ENCODE peak calls at places on chromosome 9, in seven cellular contexts. O is right lobe of liver, B is H54, I is prostate gland, L is GM12878, K is gastrocnemius medialis, W is sigmoid colon. N is an unnamed sample.

GRCh38 chr9:73613092-73613701 is 461.5 kb downstream of the ANXA1 start:
- DNase-seq in W (no peak), B (no peak), O (no peak), K (no peak), L (no peak), I (no peak), N (no peak)

GRCh38 chr9:124047106-124047716 is 35.6 kb downstream of the LHX2 start:
- DNase-seq in K (no peak), O (no peak), W (no peak), I (no peak), L (no peak), B (no peak), N (no peak)

GRCh38 chr9:37172511-37172910 is 52.1 kb downstream of the ZCCHC7 start:
- DNase-seq in L (no peak), I (no peak), W (no peak), O (no peak), B (no peak), K (no peak), N (no peak)

GRCh38 chr9:109440117-109440515 is 58.0 kb downstream of the PTPN3 start:
- DNase-seq in L (no peak), I (no peak), K (no peak), W (no peak), B (no peak), O (no peak), N (no peak)

GRCh38 chr9:82588801-82589200 is 474.1 kb downstream of the RASEF start:
- DNase-seq in I (no peak), K (no peak), B (no peak), W (no peak), O (no peak), L (no peak), N (no peak)

GRCh38 chr9:15253197-15253596 is 53.8 kb downstream of the TTC39B start:
- DNase-seq in L (no peak), O (no peak), W (no peak), I (no peak), K (no peak), B (no peak), N (no peak)

GRCh38 chr9:128689820-128690683 is 1.0 kb downstream of the SET start:
- DNase-seq in L (no peak), K (no peak), W (peak; percentile 76), I (peak; percentile 38), O (peak; percentile 60), B (peak; percentile 77), N (peak; percentile 70)

GRCh38 chr9:37370968-37371563 is 51.4 kb upstream of the GRHPR start:
- DNase-seq in W (no peak), K (no peak), L (peak; percentile 98), I (no peak), B (no peak), O (no peak), N (no peak)

GRCh38 chr9:94973491-94973941 is 247.0 kb downstream of the AOPEP start:
- DNase-seq in O (no peak), B (no peak), L (no peak), W (no peak), K (no peak), I (no peak), N (no peak)

GRCh38 chr9:68706579-68707201 is 1.6 kb downstream of the PIP5K1B start:
- DNase-seq in K (no peak), L (peak; percentile 63), B (no peak), O (no peak), W (no peak), I (no peak), N (no peak)

GRCh38 chr9:89349607-89350006 is 31.3 kb downstream of the SECISBP2 start:
- DNase-seq in O (no peak), I (no peak), L (no peak), K (no peak), W (no peak), B (no peak), N (no peak)

GRCh38 chr9:7210854-7211637 is 453.3 kb downstream of the KDM4C start:
- DNase-seq in W (no peak), O (no peak), I (no peak), K (no peak), B (no peak), L (no peak), N (no peak)

GRCh38 chr9:121684381-121685145 is 33.1 kb downstream of the DAB2IP start:
- DNase-seq in B (no peak), K (no peak), O (peak; percentile 66), W (peak; percentile 78), I (no peak), L (no peak), N (peak; percentile 60)

GRCh38 chr9:77556396-77556795 is 91.7 kb downstream of the GNA14 start:
- DNase-seq in B (no peak), I (no peak), K (no peak), L (no peak), W (no peak), O (no peak), N (no peak)

GRCh38 chr9:95264954-95265615 is 52.4 kb downstream of the FANCC start:
- DNase-seq in I (no peak), W (no peak), L (no peak), B (no peak), O (no peak), K (no peak), N (peak; percentile 31)

GRCh38 chr9:133964463-133964862 is 27.7 kb downstream of the VAV2 start:
- DNase-seq in W (no peak), O (no peak), L (no peak), B (no peak), K (no peak), I (no peak), N (no peak)

GRCh38 chr9:133961226-133962165 is 30.6 kb downstream of the VAV2 start:
- DNase-seq in B (no peak), W (no peak), I (no peak), O (peak; percentile 44), L (no peak), K (no peak), N (no peak)

GRCh38 chr9:133960568-133961129 is 31.5 kb downstream of the VAV2 start:
- DNase-seq in K (peak; percentile 15), L (no peak), B (no peak), I (no peak), O (peak; percentile 54), W (no peak), N (no peak)

GRCh38 chr9:133963166-133963565 is 29.0 kb downstream of the VAV2 start:
- DNase-seq in L (no peak), I (no peak), K (no peak), W (no peak), O (peak; percentile 13), B (no peak), N (no peak)

DNA sequence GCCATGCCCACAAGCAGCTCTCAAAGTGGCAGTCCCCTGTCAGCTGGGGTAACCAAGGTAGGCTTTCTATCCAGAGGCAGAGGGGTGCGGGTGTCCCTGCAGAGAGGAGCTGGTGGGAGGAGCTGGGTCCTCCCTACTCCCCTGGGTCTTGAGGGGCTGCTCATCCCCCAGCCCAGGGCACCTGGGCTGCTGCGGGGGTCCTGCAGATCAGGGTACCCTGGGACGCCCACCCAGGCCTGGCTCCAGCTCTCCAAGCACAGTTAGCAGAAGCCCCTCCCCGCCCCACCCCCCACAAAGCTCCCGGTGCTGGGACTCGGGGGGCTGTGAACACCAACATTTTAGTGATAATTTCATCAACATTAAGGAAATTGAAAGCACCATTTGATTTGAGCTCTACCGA is 29.8 kb downstream of the VAV2 start:
- DNase-seq in W (no peak), O (peak; percentile 42), I (no peak), B (no peak), K (no peak), L (no peak), N (no peak)
- TF ChIP-seq POLR2A in W (no peak), O (no peak), I (no peak), B (no peak), K (no peak), L (no peak), N (no peak)

GRCh38 chr9:129914051-129914450 is 78.8 kb downstream of the USP20 start:
- DNase-seq in B (no peak), K (no peak), W (no peak), I (no peak), L (no peak), O (no peak), N (no peak)

GRCh38 chr9:129919836-129920235 is 84.6 kb downstream of the USP20 start:
- DNase-seq in W (no peak), O (no peak), K (no peak), L (no peak), I (no peak), B (no peak), N (no peak)

GRCh38 chr9:129919283-129919682 is 84.0 kb downstream of the USP20 start:
- DNase-seq in W (no peak), B (no peak), K (no peak), O (no peak), I (no peak), L (no peak), N (no peak)

GRCh38 chr9:129918296-129918950 is 83.2 kb downstream of the USP20 start:
- DNase-seq in O (no peak), I (no peak), K (no peak), B (no peak), L (no peak), W (no peak), N (no peak)

DNA sequence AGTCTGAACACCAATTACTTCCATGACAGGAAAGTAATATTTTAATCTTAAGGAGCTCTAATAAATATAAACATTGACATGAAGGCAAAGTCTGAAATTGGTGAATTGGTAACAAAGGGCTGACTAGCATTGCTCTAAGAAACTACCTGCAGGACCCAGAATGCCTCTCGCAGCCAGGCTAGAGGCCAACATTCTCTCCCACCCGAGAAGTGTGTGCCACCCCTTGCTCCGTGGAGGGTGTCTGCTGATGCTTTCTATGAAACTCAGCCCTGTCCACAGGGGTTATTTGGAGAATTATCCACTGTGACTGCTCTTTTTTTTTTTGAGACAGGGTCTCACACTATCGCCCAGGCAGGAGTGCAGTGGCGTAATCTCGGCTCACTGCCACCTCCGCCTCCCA is 81.4 kb downstream of the USP20 start:
- DNase-seq in I (no peak), K (no peak), L (no peak), O (no peak), B (no peak), W (no peak), N (no peak)
- TF ChIP-seq POLR2A in I (no peak), K (no peak), L (peak; percentile 42), O (no peak), B (no peak), W (no peak), N (no peak)

GRCh38 chr9:131275332-131276106 is 791 bp downstream of the FAM78A start:
- DNase-seq in W (no peak), O (no peak), K (no peak), L (no peak), B (no peak), I (no peak), N (no peak)

GRCh38 chr9:131274674-131275331 is 1.5 kb downstream of the FAM78A start:
- DNase-seq in W (no peak), B (no peak), K (peak; percentile 75), I (no peak), O (peak; percentile 80), L (no peak), N (no peak)

GRCh38 chr9:131273146-131273545 is 3.2 kb downstream of the FAM78A start:
- DNase-seq in B (no peak), I (no peak), K (no peak), W (no peak), O (no peak), L (no peak), N (no peak)

GRCh38 chr9:131272212-131272611 is 4.1 kb downstream of the FAM78A start:
- DNase-seq in K (no peak), I (no peak), L (no peak), W (no peak), O (no peak), B (no peak), N (no peak)

GRCh38 chr9:131273791-131274673 is 2.3 kb downstream of the FAM78A start:
- DNase-seq in L (no peak), B (no peak), W (no peak), O (no peak), K (no peak), I (no peak), N (no peak)
- TF ChIP-seq POLR2A in L (peak; percentile 46), B (no peak), W (no peak), O (no peak), K (no peak), I (no peak), N (no peak)

GRCh38 chr9:136927343-136928261 is 16.9 kb downstream of the FBXW5 start:
- DNase-seq in L (no peak), K (no peak), O (no peak), B (no peak), I (no peak), W (no peak), N (no peak)
- TF ChIP-seq POLR2A in L (peak; percentile 33), K (no peak), O (no peak), B (no peak), I (no peak), W (no peak), N (no peak)

N was measured in A549.